ENCODE peak calls at places on chromosomes 4 and X, in five cellular contexts. L is psoas muscle, K is endothelial cell, R is esophagus squamous epithelium, H is choroid plexus epithelial cell. W is an unnamed sample.

GRCh38 chrX:110210417-110211139 is 107.3 kb downstream of the AMMECR1 start:
- DNase-seq in K (no peak), H (peak), R (no peak), L (no peak), W (no peak)

GRCh38 chr4:3784469-3785291 is 18.5 kb downstream of the ADRA2C start:
- DNase-seq in L (no peak), R (no peak), K (no peak), H (no peak), W (no peak)

GRCh38 chr4:84499065-84499982 is at the start of gene NKX6-1:
- DNase-seq in R (peak), H (peak), L (peak), K (peak), W (no peak)

GRCh38 chr4:118948545-118949144 is 60.0 kb downstream of the SYNPO2 start:
- DNase-seq in H (no peak), K (no peak), R (no peak), L (no peak), W (no peak)

GRCh38 chr4:153535735-153536494 is 69.8 kb downstream of the TMEM131L start:
- DNase-seq in K (no peak), L (no peak), H (no peak), R (no peak), W (no peak)

GRCh38 chrX:82934980-82935379 is 573.1 kb upstream of the POU3F4 start:
- DNase-seq in L (no peak), H (no peak), K (no peak), R (no peak), W (no peak)

GRCh38 chr4:102390438-102390837 is 45.2 kb upstream of the SLC39A8 start:
- DNase-seq in R (no peak), K (no peak), L (no peak), H (peak), W (no peak)

GRCh38 chr4:65669008-65669971 is 999 bp downstream of the EPHA5 start:
- DNase-seq in L (peak), K (peak), H (peak), R (no peak), W (no peak)

GRCh38 chrX:33188286-33188685 is 23.1 kb downstream of the DMD start:
- DNase-seq in R (no peak), L (no peak), K (no peak), H (no peak), W (no peak)

GRCh38 chr4:22504931-22505330 is 10.9 kb downstream of the ADGRA3 start:
- DNase-seq in R (no peak), H (no peak), L (no peak), K (no peak), W (no peak)

GRCh38 chr4:125515016-125515415 is 200.3 kb downstream of the FAT4 start:
- DNase-seq in L (no peak), K (no peak), H (no peak), R (no peak), W (no peak)

GRCh38 chr4:8240211-8241041 is 29.1 kb upstream of the HTRA3 start:
- DNase-seq in L (peak), R (no peak), H (no peak), K (no peak), W (no peak)

GRCh38 chrX:96685205-96686099 is 810 bp downstream of the DIAPH2 start:
- DNase-seq in R (no peak), L (peak), H (peak), K (peak), W (no peak)

GRCh38 chrX:122418758-122419157 is 765.3 kb upstream of the GRIA3 start:
- DNase-seq in L (no peak), R (no peak), K (no peak), H (no peak), W (no peak)

GRCh38 chr4:77636902-77637301 is 31.3 kb downstream of the CXCL13 start:
- DNase-seq in R (no peak), K (no peak), H (peak), L (no peak), W (no peak)

GRCh38 chrX:130260316-130260715 is 8.4 kb downstream of the ZNF280C start:
- DNase-seq in K (no peak), L (no peak), H (peak), R (no peak), W (no peak)

GRCh38 chrX:118536687-118537461 is 41.3 kb downstream of the DOCK11 start:
- DNase-seq in H (peak), L (no peak), K (peak), R (no peak), W (no peak)

GRCh38 chrX:153924149-153924861 is 1.8 kb downstream of the ARHGAP4 start:
- DNase-seq in R (no peak), K (no peak), L (no peak), H (peak), W (no peak)

GRCh38 chr4:181204109-181204508 is 1039.1 kb upstream of the TENM3 start:
- DNase-seq in H (no peak), L (no peak), R (no peak), K (no peak), W (no peak)

GRCh38 chr4:158171456-158171790 is 1.4 kb downstream of the GASK1B start:
- DNase-seq in R (no peak), H (no peak), K (no peak), L (no peak), W (no peak)

GRCh38 chr4:158169931-158170690 is 2.7 kb downstream of the GASK1B start:
- DNase-seq in L (no peak), R (no peak), H (peak), K (no peak), W (no peak)

GRCh38 chr4:158169516-158169915 is 3.3 kb downstream of the GASK1B start:
- DNase-seq in H (no peak), L (no peak), R (no peak), K (no peak), W (no peak)

GRCh38 chr4:158172196-158172557 is 648 bp downstream of the GASK1B start:
- DNase-seq in H (peak), L (no peak), K (no peak), R (no peak), W (no peak)

GRCh38 chr4:158170691-158171455 is 2.0 kb downstream of the GASK1B start:
- DNase-seq in K (no peak), L (peak), R (no peak), H (peak), W (peak)
- TF ChIP-seq CTCF in K (peak), L (peak), R (peak), H (peak), W (peak)

DNA sequence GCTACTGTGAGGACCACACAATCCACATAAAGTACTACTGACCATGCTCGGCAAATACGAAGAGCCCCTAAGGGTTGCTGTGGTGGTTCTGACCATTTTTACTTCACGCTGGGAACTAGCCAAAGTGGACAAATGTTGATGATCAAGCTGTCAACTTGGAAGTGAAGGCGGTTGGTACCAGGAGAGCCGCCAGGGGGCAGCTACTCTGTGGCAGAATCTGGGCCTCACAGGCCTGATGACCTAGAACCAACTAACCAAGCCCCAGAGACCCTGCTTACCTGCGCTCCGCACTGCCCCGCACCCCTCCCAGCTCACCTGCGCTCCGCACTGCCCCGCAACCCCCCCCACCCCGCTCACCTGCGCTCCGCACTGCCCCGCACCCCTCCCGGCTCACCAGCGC is 5.6 kb downstream of the GAK start:
- DNase-seq in R (no peak), H (no peak), L (peak), K (peak), W (no peak)
- TF ChIP-seq CTCF in R (no peak), H (peak), L (no peak), K (peak), W (no peak)

DNA sequence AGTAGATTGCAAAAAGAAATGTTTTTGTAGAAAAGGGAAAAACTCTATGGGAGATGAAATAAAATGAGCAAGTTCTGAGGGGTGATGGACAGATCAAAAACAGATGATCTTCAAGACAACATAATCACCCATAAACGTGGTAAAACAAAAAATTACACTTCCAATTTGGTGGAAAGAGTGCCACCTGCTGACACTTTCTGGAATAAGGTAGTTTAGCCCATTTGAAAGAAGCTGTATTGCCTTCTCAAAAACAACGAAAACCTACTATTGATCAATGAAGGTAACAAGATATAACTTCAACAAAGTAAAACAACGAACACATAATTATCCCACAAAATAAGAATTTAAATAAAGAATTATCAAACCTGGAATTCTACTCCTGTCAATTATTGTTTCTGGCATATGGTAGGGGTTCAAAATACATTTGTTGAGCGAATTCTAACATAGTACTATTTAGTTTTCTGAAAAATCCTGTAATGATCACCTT is 2.5 kb downstream of the COQ2 start:
- DNase-seq in L (no peak), K (peak), H (peak), R (no peak), W (no peak)
- TF ChIP-seq CTCF in L (peak), K (peak), H (peak), R (peak), W (peak)

DNA sequence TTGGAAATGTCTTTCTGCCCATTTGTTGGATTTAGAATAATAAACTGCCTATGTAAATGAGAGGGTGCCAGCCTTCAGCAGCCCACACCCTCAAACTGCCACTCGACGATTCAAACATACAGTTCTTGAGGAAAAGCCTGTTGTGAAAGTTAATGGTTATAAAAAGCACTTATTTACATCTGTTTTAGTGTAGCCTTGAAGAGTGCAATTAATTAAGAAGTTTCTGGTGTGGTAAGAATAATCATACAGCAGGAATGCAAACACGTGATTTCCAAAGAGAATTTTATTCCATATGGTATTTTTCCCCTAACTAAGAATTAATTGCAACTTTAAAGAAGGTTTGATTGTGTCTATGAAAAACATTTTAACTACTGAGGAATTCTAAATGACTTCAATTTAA is 176.3 kb upstream of the PITX2 start:
- DNase-seq in R (no peak), L (no peak), K (no peak), H (no peak), W (no peak)
- TF ChIP-seq CTCF in R (no peak), L (no peak), K (no peak), H (no peak), W (no peak)

W was measured in breast epithelium.